ENCODE peak calls at places on chromosomes 16 and 17, in ten cellular contexts. One of them, this sample, is unnamed. For H3K4me1, the result is how much of the 10 kb centered on the place peaks cover.

GRCh38 chr17:45277216-45277849 is 15.4 kb upstream of the SPATA32 start:
- DNase-seq in GM23248: peak
- DNase-seq in neural progenitor cell: peak
- DNase-seq in NT2/D1: peak
- DNase-seq in hepatocyte: peak
- DNase-seq in heart left ventricle: peak
- DNase-seq in heart right ventricle: peak
- DNase-seq in colonic mucosa: peak
- DNase-seq in neuronal stem cell: peak
- DNase-seq in cardiac muscle cell: peak
- DNase-seq in this sample: peak

GRCh38 chr16:66705790-66706505 is 9.4 kb upstream of the CMTM4 start:
- DNase-seq in GM23248: no peak
- DNase-seq in neural progenitor cell: no peak
- DNase-seq in NT2/D1: no peak
- DNase-seq in hepatocyte: no peak
- DNase-seq in heart left ventricle: peak
- DNase-seq in heart right ventricle: peak
- DNase-seq in colonic mucosa: peak
- DNase-seq in neuronal stem cell: no peak
- DNase-seq in cardiac muscle cell: peak
- DNase-seq in this sample: peak

GRCh38 chr17:64448665-64449512 is at the start of gene MILR1:
- DNase-seq in GM23248: peak
- DNase-seq in neural progenitor cell: no peak
- DNase-seq in NT2/D1: no peak
- DNase-seq in hepatocyte: no peak
- DNase-seq in heart left ventricle: peak
- DNase-seq in heart right ventricle: peak
- DNase-seq in colonic mucosa: peak
- DNase-seq in neuronal stem cell: no peak
- DNase-seq in cardiac muscle cell: peak
- DNase-seq in this sample: peak

GRCh38 chr16:66462912-66463311 is 35.8 kb downstream of the BEAN1 start:
- DNase-seq in GM23248: no peak
- DNase-seq in neural progenitor cell: no peak
- DNase-seq in NT2/D1: no peak
- DNase-seq in hepatocyte: no peak
- DNase-seq in heart left ventricle: no peak
- DNase-seq in heart right ventricle: no peak
- DNase-seq in colonic mucosa: no peak
- DNase-seq in neuronal stem cell: no peak
- DNase-seq in cardiac muscle cell: no peak
- DNase-seq in this sample: peak

GRCh38 chr16:67398546-67399217 is 5.4 kb upstream of the TPPP3 start:
- DNase-seq in GM23248: no peak
- DNase-seq in neural progenitor cell: no peak
- DNase-seq in NT2/D1: no peak
- DNase-seq in hepatocyte: no peak
- DNase-seq in heart left ventricle: no peak
- DNase-seq in heart right ventricle: no peak
- DNase-seq in colonic mucosa: no peak
- DNase-seq in neuronal stem cell: no peak
- DNase-seq in cardiac muscle cell: no peak
- DNase-seq in this sample: no peak

GRCh38 chr17:260031-260791 is 78.8 kb upstream of the DOC2B start:
- DNase-seq in GM23248: no peak
- DNase-seq in neural progenitor cell: no peak
- DNase-seq in NT2/D1: no peak
- DNase-seq in hepatocyte: no peak
- DNase-seq in heart left ventricle: peak
- DNase-seq in heart right ventricle: no peak
- DNase-seq in colonic mucosa: peak
- DNase-seq in neuronal stem cell: no peak
- DNase-seq in cardiac muscle cell: no peak
- DNase-seq in this sample: no peak

GRCh38 chr17:5794881-5795486 is 210.7 kb upstream of the NLRP1 start:
- DNase-seq in GM23248: no peak
- DNase-seq in neural progenitor cell: no peak
- DNase-seq in NT2/D1: no peak
- DNase-seq in hepatocyte: no peak
- DNase-seq in heart left ventricle: no peak
- DNase-seq in heart right ventricle: no peak
- DNase-seq in colonic mucosa: no peak
- DNase-seq in neuronal stem cell: no peak
- DNase-seq in cardiac muscle cell: no peak
- DNase-seq in this sample: no peak

GRCh38 chr16:58684001-58684353 is 593 bp downstream of the SLC38A7 start:
- DNase-seq in GM23248: peak
- DNase-seq in neural progenitor cell: no peak
- DNase-seq in NT2/D1: no peak
- DNase-seq in hepatocyte: peak
- DNase-seq in heart left ventricle: no peak
- DNase-seq in heart right ventricle: no peak
- DNase-seq in colonic mucosa: no peak
- DNase-seq in neuronal stem cell: no peak
- DNase-seq in cardiac muscle cell: peak
- DNase-seq in this sample: no peak

GRCh38 chr17:75183999-75184884 is 1.5 kb upstream of the SUMO2 start:
- DNase-seq in GM23248: no peak
- DNase-seq in neural progenitor cell: no peak
- DNase-seq in NT2/D1: no peak
- DNase-seq in hepatocyte: no peak
- DNase-seq in heart left ventricle: no peak
- DNase-seq in heart right ventricle: no peak
- DNase-seq in colonic mucosa: no peak
- DNase-seq in neuronal stem cell: no peak
- DNase-seq in cardiac muscle cell: no peak
- DNase-seq in this sample: no peak
- H3K4me1 ChIP-seq in GM23248: under half
- H3K4me1 ChIP-seq in neural progenitor cell: under half
- H3K4me1 ChIP-seq in NT2/D1: under half
- H3K4me1 ChIP-seq in hepatocyte: under half
- H3K4me1 ChIP-seq in heart left ventricle: under half
- H3K4me1 ChIP-seq in heart right ventricle: under half
- H3K4me1 ChIP-seq in colonic mucosa: under half
- H3K4me1 ChIP-seq in neuronal stem cell: under half
- H3K4me1 ChIP-seq in cardiac muscle cell: under half
- H3K4me1 ChIP-seq in this sample: under half

DNA sequence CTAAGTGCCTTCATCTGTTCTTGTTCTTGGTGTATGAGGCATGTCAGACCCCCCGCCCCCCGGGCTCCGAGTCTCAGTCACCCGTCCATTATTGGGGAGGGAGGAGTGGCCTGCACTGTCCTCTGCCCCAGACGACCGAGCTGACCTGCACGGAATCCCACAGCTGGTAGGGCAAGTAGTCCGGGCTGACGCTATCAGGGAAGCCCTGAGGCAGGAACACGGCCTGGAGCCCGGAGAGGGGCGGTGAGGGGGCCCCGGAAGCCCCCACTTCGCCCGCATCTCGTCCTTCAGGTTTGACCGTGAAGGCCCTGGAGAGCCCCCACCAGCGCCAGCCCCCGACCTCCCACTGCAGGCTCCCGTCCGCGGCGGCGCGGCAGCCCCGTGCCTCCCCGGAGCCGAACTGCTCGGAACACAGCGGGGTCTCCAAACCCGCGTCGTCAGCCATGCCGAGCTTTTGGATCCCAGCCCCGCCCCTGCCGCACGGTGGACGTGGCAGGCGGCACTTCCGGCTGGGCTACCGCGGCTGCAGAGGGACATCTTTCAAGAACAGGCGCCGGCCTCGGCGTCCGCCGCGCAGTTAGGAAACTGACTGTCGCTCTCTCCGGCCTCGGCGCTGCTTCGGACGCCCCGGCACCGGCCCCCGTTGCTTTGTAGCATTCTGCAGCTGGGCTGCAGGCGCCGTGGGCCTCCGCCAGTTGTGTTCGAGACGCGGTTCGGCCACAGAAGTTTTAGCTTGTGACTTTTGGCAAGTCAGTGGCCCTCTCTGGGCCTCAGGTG is at the start of gene RUSF1:
- DNase-seq in GM23248: peak
- DNase-seq in neural progenitor cell: peak
- DNase-seq in NT2/D1: peak
- DNase-seq in hepatocyte: peak
- DNase-seq in heart left ventricle: peak
- DNase-seq in heart right ventricle: peak
- DNase-seq in colonic mucosa: peak
- DNase-seq in neuronal stem cell: peak
- DNase-seq in cardiac muscle cell: peak
- DNase-seq in this sample: peak
- H3K4me1 ChIP-seq in GM23248: under half
- H3K4me1 ChIP-seq in neural progenitor cell: under half
- H3K4me1 ChIP-seq in NT2/D1: under half
- H3K4me1 ChIP-seq in hepatocyte: under half
- H3K4me1 ChIP-seq in heart left ventricle: half or more
- H3K4me1 ChIP-seq in heart right ventricle: under half
- H3K4me1 ChIP-seq in colonic mucosa: under half
- H3K4me1 ChIP-seq in neuronal stem cell: under half
- H3K4me1 ChIP-seq in cardiac muscle cell: under half
- H3K4me1 ChIP-seq in this sample: under half

GRCh38 chr17:81968850-81969812 is 8.1 kb upstream of the NOTUM start:
- DNase-seq in GM23248: no peak
- DNase-seq in neural progenitor cell: no peak
- DNase-seq in NT2/D1: no peak
- DNase-seq in hepatocyte: no peak
- DNase-seq in heart left ventricle: no peak
- DNase-seq in heart right ventricle: no peak
- DNase-seq in colonic mucosa: no peak
- DNase-seq in neuronal stem cell: no peak
- DNase-seq in cardiac muscle cell: no peak
- DNase-seq in this sample: no peak

GRCh38 chr17:81968396-81968745 is 7.4 kb upstream of the NOTUM start:
- DNase-seq in GM23248: no peak
- DNase-seq in neural progenitor cell: no peak
- DNase-seq in NT2/D1: no peak
- DNase-seq in hepatocyte: no peak
- DNase-seq in heart left ventricle: no peak
- DNase-seq in heart right ventricle: no peak
- DNase-seq in colonic mucosa: no peak
- DNase-seq in neuronal stem cell: no peak
- DNase-seq in cardiac muscle cell: no peak
- DNase-seq in this sample: no peak

GRCh38 chr17:81967533-81968395 is 6.8 kb upstream of the NOTUM start:
- DNase-seq in GM23248: peak
- DNase-seq in neural progenitor cell: peak
- DNase-seq in NT2/D1: peak
- DNase-seq in hepatocyte: peak
- DNase-seq in heart left ventricle: peak
- DNase-seq in heart right ventricle: peak
- DNase-seq in colonic mucosa: peak
- DNase-seq in neuronal stem cell: peak
- DNase-seq in cardiac muscle cell: peak
- DNase-seq in this sample: peak

GRCh38 chr17:81966343-81967243 is 5.6 kb upstream of the NOTUM start:
- DNase-seq in GM23248: no peak
- DNase-seq in neural progenitor cell: peak
- DNase-seq in NT2/D1: no peak
- DNase-seq in hepatocyte: peak
- DNase-seq in heart left ventricle: peak
- DNase-seq in heart right ventricle: no peak
- DNase-seq in colonic mucosa: peak
- DNase-seq in neuronal stem cell: no peak
- DNase-seq in cardiac muscle cell: peak
- DNase-seq in this sample: peak

DNA sequence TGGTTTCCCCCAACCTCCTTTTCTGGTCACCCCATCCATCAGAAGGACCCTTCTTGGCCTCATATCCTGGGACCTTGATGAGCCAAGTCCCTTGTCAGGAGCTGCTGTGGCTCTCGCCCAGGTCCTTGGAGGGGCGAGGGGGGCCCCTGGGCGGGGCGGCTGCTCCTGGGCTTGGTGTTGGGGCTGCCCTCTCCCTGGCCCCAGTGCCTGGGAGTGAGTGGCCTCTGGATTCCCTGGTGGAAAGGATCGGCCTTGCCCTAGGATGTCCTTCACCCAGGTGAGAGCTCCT is 6.2 kb upstream of the NOTUM start:
- DNase-seq in GM23248: no peak
- DNase-seq in neural progenitor cell: no peak
- DNase-seq in NT2/D1: no peak
- DNase-seq in hepatocyte: no peak
- DNase-seq in heart left ventricle: no peak
- DNase-seq in heart right ventricle: no peak
- DNase-seq in colonic mucosa: no peak
- DNase-seq in neuronal stem cell: no peak
- DNase-seq in cardiac muscle cell: no peak
- DNase-seq in this sample: no peak
- H3K4me1 ChIP-seq in GM23248: under half
- H3K4me1 ChIP-seq in neural progenitor cell: under half
- H3K4me1 ChIP-seq in NT2/D1: under half
- H3K4me1 ChIP-seq in hepatocyte: under half
- H3K4me1 ChIP-seq in heart left ventricle: under half
- H3K4me1 ChIP-seq in heart right ventricle: under half
- H3K4me1 ChIP-seq in colonic mucosa: under half
- H3K4me1 ChIP-seq in neuronal stem cell: under half
- H3K4me1 ChIP-seq in cardiac muscle cell: under half
- H3K4me1 ChIP-seq in this sample: under half

GRCh38 chr17:77933777-77934398 is 24.6 kb upstream of the TNRC6C start:
- DNase-seq in GM23248: no peak
- DNase-seq in neural progenitor cell: no peak
- DNase-seq in NT2/D1: peak
- DNase-seq in hepatocyte: no peak
- DNase-seq in heart left ventricle: no peak
- DNase-seq in heart right ventricle: no peak
- DNase-seq in colonic mucosa: no peak
- DNase-seq in neuronal stem cell: no peak
- DNase-seq in cardiac muscle cell: no peak
- DNase-seq in this sample: no peak

GRCh38 chr17:77930780-77931768 is 27.4 kb upstream of the TNRC6C start:
- DNase-seq in GM23248: no peak
- DNase-seq in neural progenitor cell: no peak
- DNase-seq in NT2/D1: no peak
- DNase-seq in hepatocyte: no peak
- DNase-seq in heart left ventricle: no peak
- DNase-seq in heart right ventricle: no peak
- DNase-seq in colonic mucosa: no peak
- DNase-seq in neuronal stem cell: no peak
- DNase-seq in cardiac muscle cell: no peak
- DNase-seq in this sample: no peak

GRCh38 chr17:77936881-77937280 is 21.6 kb upstream of the TNRC6C start:
- DNase-seq in GM23248: no peak
- DNase-seq in neural progenitor cell: no peak
- DNase-seq in NT2/D1: no peak
- DNase-seq in hepatocyte: no peak
- DNase-seq in heart left ventricle: no peak
- DNase-seq in heart right ventricle: no peak
- DNase-seq in colonic mucosa: no peak
- DNase-seq in neuronal stem cell: no peak
- DNase-seq in cardiac muscle cell: no peak
- DNase-seq in this sample: no peak

GRCh38 chr17:77929871-77930436 is 28.5 kb upstream of the TNRC6C start:
- DNase-seq in GM23248: no peak
- DNase-seq in neural progenitor cell: no peak
- DNase-seq in NT2/D1: no peak
- DNase-seq in hepatocyte: no peak
- DNase-seq in heart left ventricle: no peak
- DNase-seq in heart right ventricle: no peak
- DNase-seq in colonic mucosa: no peak
- DNase-seq in neuronal stem cell: no peak
- DNase-seq in cardiac muscle cell: no peak
- DNase-seq in this sample: no peak

DNA sequence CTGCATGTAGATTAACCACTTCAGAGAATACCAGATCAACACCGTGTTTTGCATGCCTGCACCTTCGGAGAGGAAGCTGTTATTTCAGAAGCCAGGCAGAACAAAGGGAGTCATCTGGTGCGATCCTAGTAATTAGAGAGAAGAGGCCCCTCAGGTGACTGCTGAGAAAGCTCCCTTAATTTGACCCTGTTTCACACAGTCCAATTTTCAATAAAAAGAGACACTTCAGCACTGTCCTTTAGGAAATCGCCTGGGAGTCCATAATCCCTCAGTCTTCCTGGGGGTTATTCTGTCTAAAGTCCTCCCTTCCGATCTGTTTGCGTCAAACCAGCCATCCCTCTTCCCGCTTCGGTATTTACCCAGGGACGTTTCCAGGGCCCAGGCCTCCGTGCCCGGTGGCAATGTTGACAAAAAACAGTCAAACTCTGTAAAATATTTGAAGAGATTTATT is 23.4 kb upstream of the TNRC6C start:
- DNase-seq in GM23248: no peak
- DNase-seq in neural progenitor cell: peak
- DNase-seq in NT2/D1: no peak
- DNase-seq in hepatocyte: no peak
- DNase-seq in heart left ventricle: no peak
- DNase-seq in heart right ventricle: no peak
- DNase-seq in colonic mucosa: no peak
- DNase-seq in neuronal stem cell: no peak
- DNase-seq in cardiac muscle cell: no peak
- DNase-seq in this sample: no peak
- H3K4me1 ChIP-seq in GM23248: under half
- H3K4me1 ChIP-seq in neural progenitor cell: under half
- H3K4me1 ChIP-seq in NT2/D1: under half
- H3K4me1 ChIP-seq in hepatocyte: under half
- H3K4me1 ChIP-seq in heart left ventricle: under half
- H3K4me1 ChIP-seq in heart right ventricle: under half
- H3K4me1 ChIP-seq in colonic mucosa: under half
- H3K4me1 ChIP-seq in neuronal stem cell: under half
- H3K4me1 ChIP-seq in cardiac muscle cell: under half
- H3K4me1 ChIP-seq in this sample: under half